ENCODE peak calls at places on chromosomes 3 and 15, in nine cellular contexts. D is cardiac muscle cell, O is nephron progenitor cell, E is dorsolateral prefrontal cortex, W is endothelial cell, H is astrocyte of the spinal cord, U is AG04450, B is Caco-2, L is epithelial cell of esophagus. T is an unnamed sample.

GRCh38 chr3:8987673-8988655 is 24.7 kb upstream of the RAD18 start:
- DNase-seq in O (peak), D (peak), L (peak), E (peak), B (no peak), W (peak), U (no peak), H (peak), T (no peak)

GRCh38 chr3:9135930-9136525 is 113.4 kb downstream of the SRGAP3 start:
- DNase-seq in H (no peak), W (peak), O (peak), B (no peak), D (no peak), E (peak), U (no peak), L (no peak), T (no peak)

GRCh38 chr15:89806565-89807550 is 7.8 kb downstream of the ANPEP start:
- DNase-seq in W (no peak), H (no peak), B (peak), U (no peak), D (no peak), E (no peak), O (peak), L (no peak), T (no peak)

GRCh38 chr3:62249855-62250543 is 123.4 kb downstream of the FEZF2 start:
- DNase-seq in D (no peak), H (no peak), B (no peak), L (no peak), W (no peak), E (no peak), O (no peak), U (no peak), T (no peak)

GRCh38 chr3:176941674-176942073 is 255.6 kb downstream of the TBL1XR1 start:
- DNase-seq in O (no peak), U (no peak), B (no peak), L (no peak), E (no peak), W (no peak), H (peak), D (peak), T (no peak)

GRCh38 chr3:170055209-170055608 is 17.4 kb downstream of the GPR160 start:
- DNase-seq in E (no peak), L (peak), D (no peak), U (no peak), B (no peak), O (no peak), W (no peak), H (peak), T (no peak)

GRCh38 chr3:77682162-77682561 is 642.3 kb downstream of the ROBO2 start:
- DNase-seq in L (no peak), W (no peak), O (no peak), U (no peak), H (no peak), B (no peak), D (no peak), E (no peak), T (no peak)

GRCh38 chr3:71051259-71051595 is 532.3 kb downstream of the FOXP1 start:
- DNase-seq in W (no peak), D (no peak), O (no peak), U (no peak), B (no peak), E (no peak), H (no peak), L (no peak), T (no peak)

GRCh38 chr15:51325167-51325566 is 13.2 kb downstream of the CYP19A1 start:
- DNase-seq in L (no peak), D (no peak), E (no peak), B (no peak), U (no peak), O (no peak), W (no peak), H (no peak), T (no peak)

GRCh38 chr15:85289677-85290365 is 90.6 kb upstream of the AKAP13 start:
- DNase-seq in B (no peak), W (peak), U (no peak), E (peak), D (peak), H (peak), L (peak), O (peak), T (no peak)

GRCh38 chr3:188518835-188519452 is 365.0 kb downstream of the LPP start:
- DNase-seq in D (no peak), B (no peak), W (no peak), L (no peak), U (no peak), E (no peak), H (no peak), O (no peak), T (no peak)

GRCh38 chr3:74575857-74576256 is 38.6 kb downstream of the CNTN3 start:
- DNase-seq in L (no peak), W (no peak), O (no peak), B (no peak), H (no peak), D (no peak), E (no peak), U (no peak), T (no peak)

GRCh38 chr3:111861396-111861795 is 2.3 kb downstream of the PHLDB2 start:
- DNase-seq in E (no peak), O (no peak), B (no peak), H (peak), L (no peak), W (no peak), D (no peak), U (no peak), T (no peak)

GRCh38 chr3:187291001-187291511 is 481 bp downstream of the MASP1 start:
- DNase-seq in H (peak), O (peak), L (no peak), U (peak), D (peak), W (no peak), B (no peak), E (peak), T (no peak)

GRCh38 chr15:76517910-76518309 is 181.3 kb downstream of the ISL2 start:
- DNase-seq in O (no peak), W (no peak), L (no peak), E (no peak), H (peak), B (no peak), U (no peak), D (no peak), T (no peak)

GRCh38 chr15:76514292-76514691 is 177.7 kb downstream of the ISL2 start:
- DNase-seq in B (peak), E (no peak), O (no peak), H (no peak), U (no peak), L (no peak), W (no peak), D (no peak), T (no peak)

DNA sequence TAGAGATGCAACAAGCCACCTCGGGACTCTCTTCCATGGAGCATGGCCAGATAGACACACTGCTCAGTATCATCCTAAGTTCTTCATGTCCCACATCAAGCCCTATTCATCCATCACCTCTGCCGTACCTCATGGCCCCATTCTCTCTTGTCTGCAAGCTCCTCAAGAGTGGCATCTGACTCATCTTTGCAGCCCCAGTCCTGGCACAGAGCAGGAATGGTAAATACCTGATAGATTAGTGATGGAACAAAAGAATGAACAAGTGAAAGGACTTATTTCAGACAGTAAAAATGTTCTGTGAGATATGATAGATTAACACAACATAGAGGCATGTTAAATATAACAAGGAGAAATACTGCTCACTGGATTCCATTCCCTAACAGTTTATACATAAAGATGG is 176.4 kb downstream of the ISL2 start:
- DNase-seq in E (no peak), O (no peak), U (no peak), W (no peak), D (no peak), L (peak), B (no peak), H (no peak), T (no peak)
- TF ChIP-seq CTCF in E (no peak), O (no peak), U (no peak), W (no peak), D (no peak), L (no peak), B (no peak), H (no peak), T (no peak)

GRCh38 chr15:79007066-79007465 is 62.2 kb upstream of the CTSH start:
- DNase-seq in L (peak), U (no peak), D (peak), W (peak), O (peak), B (no peak), E (no peak), H (peak), T (no peak)
- TF ChIP-seq CTCF in L (peak), U (peak), D (peak), W (peak), O (peak), B (peak), E (no peak), H (peak), T (peak)

DNA sequence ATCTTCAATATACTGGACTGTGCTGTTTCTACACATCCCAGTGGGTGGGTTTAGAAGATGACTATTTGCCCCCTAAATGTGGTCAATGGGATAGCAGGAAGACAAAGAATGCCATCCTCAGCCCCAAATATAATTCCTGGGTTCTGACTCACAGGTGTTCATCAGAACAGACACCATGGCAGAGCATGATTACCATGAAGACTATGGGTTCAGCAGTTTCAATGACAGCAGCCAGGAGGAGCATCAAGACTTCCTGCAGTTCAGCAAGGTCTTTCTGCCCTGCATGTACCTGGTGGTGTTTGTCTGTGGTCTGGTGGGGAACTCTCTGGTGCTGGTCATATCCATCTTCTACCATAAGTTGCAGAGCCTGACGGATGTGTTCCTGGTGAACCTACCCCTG is 3.0 kb downstream of the CXCR6 start:
- DNase-seq in U (no peak), B (no peak), W (no peak), L (no peak), O (no peak), D (no peak), E (no peak), H (no peak), T (no peak)
- TF ChIP-seq CTCF in U (no peak), B (no peak), W (no peak), L (no peak), O (no peak), D (no peak), E (no peak), H (no peak), T (no peak)

DNA sequence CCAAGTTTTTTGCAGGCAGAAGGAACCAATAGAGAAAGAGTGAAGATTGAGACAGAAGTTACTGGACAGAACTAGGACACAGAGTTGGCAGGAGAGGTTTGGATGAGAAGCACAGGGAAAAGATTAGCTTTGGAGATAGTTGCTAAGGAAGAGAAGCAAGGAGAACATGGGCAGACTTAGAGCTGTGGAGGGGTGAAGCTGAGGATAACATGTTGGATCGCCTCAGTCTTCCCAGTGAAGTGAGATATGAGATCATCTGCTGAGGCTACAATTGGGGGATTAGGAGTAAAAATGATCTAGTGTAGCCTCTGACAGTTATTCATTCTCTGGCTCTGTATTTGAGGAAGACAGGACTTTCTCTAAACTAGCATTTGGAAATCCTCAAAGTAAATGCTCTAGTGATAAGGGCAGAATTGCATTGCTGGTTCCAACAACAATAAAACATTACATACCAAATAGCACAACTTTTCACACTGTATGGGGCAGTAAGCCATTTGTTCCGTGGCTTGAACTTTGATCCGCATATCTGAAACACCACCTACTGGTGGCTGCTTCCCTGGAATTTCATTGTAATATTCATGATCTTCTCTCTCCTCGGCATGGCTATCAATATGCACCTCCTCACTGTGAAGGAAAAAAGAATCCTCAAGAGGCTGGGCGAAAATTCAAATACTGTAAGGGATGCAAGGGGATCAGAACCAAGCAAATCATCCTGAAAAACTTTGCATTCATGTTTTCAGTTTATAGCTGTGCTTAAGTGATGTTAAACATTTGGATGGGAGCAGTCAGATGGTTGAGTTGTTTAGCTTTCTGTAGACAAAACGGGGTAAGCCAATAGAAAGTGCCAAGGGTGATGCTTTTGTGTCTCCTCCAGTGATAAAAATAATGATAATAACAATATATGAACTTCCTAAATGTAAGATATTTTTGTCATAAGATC is 22.2 kb upstream of the EID1 start:
- DNase-seq in H (peak), W (peak), E (no peak), O (peak), U (no peak), D (peak), L (peak), B (no peak), T (no peak)
- TF ChIP-seq CTCF in H (peak), W (peak), E (peak), O (peak), U (peak), D (peak), L (peak), B (peak), T (peak)

GRCh38 chr3:150217691-150218090 is 190.4 kb upstream of the TSC22D2 start:
- DNase-seq in D (no peak), B (no peak), W (no peak), L (no peak), E (no peak), O (no peak), U (no peak), H (no peak), T (no peak)

GRCh38 chr3:150218236-150218635 is 189.9 kb upstream of the TSC22D2 start:
- DNase-seq in H (peak), O (no peak), W (no peak), E (no peak), U (no peak), B (no peak), L (no peak), D (no peak), T (no peak)

GRCh38 chr3:150216866-150217600 is 191.1 kb upstream of the TSC22D2 start:
- DNase-seq in D (no peak), L (peak), W (no peak), U (no peak), O (no peak), B (no peak), E (no peak), H (no peak), T (no peak)

GRCh38 chr3:150215616-150216015 is 192.5 kb upstream of the TSC22D2 start:
- DNase-seq in U (no peak), L (no peak), E (no peak), D (peak), O (no peak), W (no peak), B (no peak), H (peak), T (no peak)

DNA sequence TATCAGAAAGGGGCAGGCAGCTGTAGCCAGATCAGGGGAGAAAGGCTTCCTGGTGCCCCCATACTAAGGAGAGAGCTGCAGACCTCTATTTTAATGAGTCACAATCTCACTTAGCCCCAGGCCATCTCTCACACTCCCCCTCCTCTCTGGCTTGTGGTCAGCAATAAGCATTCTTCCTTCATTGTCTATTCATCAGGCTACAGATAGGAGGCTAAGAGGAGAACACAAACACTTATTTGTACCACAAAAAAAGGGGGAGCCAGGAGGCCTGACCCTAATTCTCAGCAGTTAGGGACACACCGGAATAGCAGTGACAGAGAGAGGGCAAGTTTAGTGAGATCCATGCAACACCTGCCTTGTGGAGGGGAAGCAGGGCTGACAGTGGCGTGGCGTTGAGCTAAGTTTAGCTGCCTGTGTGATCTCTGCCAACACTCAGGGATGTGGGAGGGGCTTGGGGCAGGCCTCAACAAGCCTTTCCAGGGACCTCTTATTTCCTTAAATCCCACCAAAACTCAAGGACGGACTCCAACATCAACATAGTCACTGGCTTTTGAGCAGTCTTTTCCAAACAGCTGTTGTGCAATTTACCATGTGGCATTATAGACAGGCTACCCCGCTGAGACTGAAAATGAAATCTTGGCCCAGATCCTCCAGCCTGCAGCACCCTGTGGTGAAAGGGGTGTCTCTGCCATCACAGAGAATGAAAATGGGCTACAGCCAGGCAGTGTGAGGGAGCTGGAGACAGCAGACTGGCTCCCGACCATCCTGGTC is 191.9 kb upstream of the TSC22D2 start:
- DNase-seq in B (no peak), E (no peak), O (no peak), L (peak), W (no peak), U (no peak), H (peak), D (peak), T (no peak)
- TF ChIP-seq CTCF in B (no peak), E (no peak), O (no peak), L (peak), W (no peak), U (peak), H (no peak), D (no peak), T (no peak)

T was measured in HFF-Myc.